ENCODE peak calls at places on chromosomes 16 and 17, in ten cellular contexts. E is progenitor cell of endocrine pancreas, P is activated B cell treated with CpG ODN at 0.5 μM for 24 hours, B is skeletal muscle cell, N is amygdala, I is activated T-cell treated with anti-CD3 and anti-CD28 coated beads for 48 hours, J is hypothalamus, M is HFFc6, U is HCT116, K is A172. A is an unnamed sample.

GRCh38 chr16:75254359-75254837 is 3.0 kb upstream of the BCAR1 start:
- DNase-seq in E (no peak), P (no peak), B (peak; percentile 56), U (no peak), N (no peak), J (no peak), M (peak; percentile 91), I (no peak), K (peak; percentile 97), A (peak; percentile 86)

GRCh38 chr17:74212913-74213791 is at the start of gene TTYH2:
- DNase-seq in U (peak; percentile 81), P (peak; percentile 66), J (peak; percentile 81), K (peak; percentile 78), E (peak; percentile 39), M (peak; percentile 86), I (peak; percentile 75), B (peak; percentile 56), N (peak; percentile 94), A (peak; percentile 59)

GRCh38 chr17:30530346-30531025 is 53.3 kb downstream of the GOSR1 start:
- DNase-seq in I (no peak), K (peak; percentile 42), E (no peak), N (no peak), J (no peak), P (no peak), B (no peak), U (no peak), M (peak; percentile 52), A (peak; percentile 64)

GRCh38 chr17:6231886-6232767 is 161.9 kb downstream of the WSCD1 start:
- DNase-seq in B (no peak), J (no peak), N (no peak), I (no peak), U (no peak), E (no peak), K (peak; percentile 62), M (peak; percentile 22), P (no peak), A (no peak)

GRCh38 chr17:79212150-79213087 is 137.8 kb downstream of the ENGASE start:
- DNase-seq in U (no peak), M (no peak), J (no peak), E (no peak), B (no peak), N (no peak), K (no peak), P (no peak), I (no peak), A (no peak)

GRCh38 chr17:4442582-4442981 is 8.8 kb downstream of the SPNS3 start:
- DNase-seq in J (no peak), I (no peak), K (no peak), U (no peak), N (no peak), P (no peak), B (no peak), M (no peak), E (no peak), A (no peak)

GRCh38 chr16:86133847-86134375 is 234.9 kb downstream of the IRF8 start:
- DNase-seq in P (no peak), I (no peak), M (no peak), U (no peak), K (no peak), E (no peak), J (no peak), B (no peak), N (no peak), A (no peak)

GRCh38 chr16:89689142-89689541 is 2.7 kb downstream of the CDK10 start:
- DNase-seq in I (no peak), M (no peak), K (no peak), U (no peak), P (no peak), N (no peak), E (no peak), B (no peak), J (no peak), A (no peak)

GRCh38 chr16:56327929-56328258 is 97.5 kb downstream of the AMFR start:
- DNase-seq in M (no peak), P (no peak), E (no peak), K (no peak), U (no peak), I (no peak), N (no peak), J (no peak), B (no peak), A (no peak)

A was measured in foreskin keratinocyte.